ENCODE peak calls at places on chromosomes 6 and 20, in seven cellular contexts. W is NCI-H460; B is activated naive CD8-positive, alpha-beta T cell treated with anti-CD3 and anti-CD28 coated beads, Interleukin-2, amount 50 U/mL, for 24 hours; P is heart left ventricle; C is brain pericyte; A is GOT3; D is neural progenitor cell. H is an unnamed sample.

GRCh38 chr6:134372603-134373281 is 54.8 kb upstream of the SGK1 start:
- DNase-seq in W (peak; percentile 11), B (no peak), P (peak; percentile 39), C (no peak), A (no peak), D (no peak), H (peak; percentile 37)

GRCh38 chr6:3987072-3987471 is 91.9 kb downstream of the FAM217A start:
- DNase-seq in W (no peak), B (no peak), P (no peak), C (no peak), A (no peak), D (peak; percentile 18), H (no peak)

GRCh38 chr20:37295001-37295400 is 5.5 kb downstream of the MANBAL start:
- DNase-seq in W (peak; percentile 83), B (no peak), P (no peak), C (peak; percentile 60), A (peak; percentile 51), D (no peak), H (no peak)

GRCh38 chr6:16712931-16713484 is 48.3 kb downstream of the ATXN1 start:
- DNase-seq in W (peak; percentile 89), B (no peak), P (peak; percentile 48), C (no peak), A (peak; percentile 32), D (no peak), H (no peak)

GRCh38 chr6:15630202-15630601 is 32.6 kb downstream of the DTNBP1 start:
- DNase-seq in W (no peak), B (no peak), P (no peak), C (no peak), A (no peak), D (no peak), H (no peak)

GRCh38 chr6:28218312-28219248 is 6.5 kb upstream of the ZSCAN9 start:
- DNase-seq in W (peak; percentile 38), B (peak; percentile 56), P (peak; percentile 85), C (no peak), A (no peak), D (peak; percentile 69), H (peak; percentile 86)

GRCh38 chr6:136166815-136167214 is 83.3 kb downstream of the MTFR2 start:
- DNase-seq in W (no peak), B (no peak), P (peak; percentile 40), C (no peak), A (no peak), D (no peak), H (no peak)

GRCh38 chr6:155001482-155001881 is 6.4 kb downstream of the TIAM2 start:
- DNase-seq in W (no peak), B (no peak), P (no peak), C (peak; percentile 38), A (no peak), D (no peak), H (no peak)

GRCh38 chr6:109095821-109096084 is 446 bp downstream of the CEP57L1 start:
- DNase-seq in W (no peak), B (no peak), P (no peak), C (no peak), A (no peak), D (no peak), H (no peak)

GRCh38 chr6:13848553-13849150 is 34.3 kb upstream of the MCUR1 start:
- DNase-seq in W (no peak), B (no peak), P (no peak), C (no peak), A (no peak), D (no peak), H (no peak)

GRCh38 chr6:150865043-150865405 is 478 bp upstream of the MTHFD1L start:
- DNase-seq in W (no peak), B (no peak), P (no peak), C (no peak), A (no peak), D (no peak), H (no peak)

GRCh38 chr20:20341371-20341770 is 26.5 kb upstream of the INSM1 start:
- DNase-seq in W (no peak), B (no peak), P (no peak), C (no peak), A (no peak), D (no peak), H (no peak)

GRCh38 chr20:64238851-64239387 is 16.6 kb upstream of the PCMTD2 start:
- DNase-seq in W (no peak), B (no peak), P (no peak), C (no peak), A (no peak), D (no peak), H (peak; percentile 32)

GRCh38 chr6:118263929-118264486 is 284.1 kb upstream of the PLN start:
- DNase-seq in W (no peak), B (no peak), P (no peak), C (no peak), A (no peak), D (peak; percentile 44), H (no peak)

GRCh38 chr6:134480593-134480992 is 162.7 kb upstream of the SGK1 start:
- DNase-seq in W (no peak), B (no peak), P (peak; percentile 48), C (no peak), A (no peak), D (no peak), H (no peak)

GRCh38 chr6:33694401-33694931 is 17.0 kb downstream of the UQCC2 start:
- DNase-seq in W (peak; percentile 54), B (peak; percentile 71), P (peak; percentile 52), C (no peak), A (no peak), D (no peak), H (peak; percentile 58)

GRCh38 chr6:145960918-145961604 is 3.1 kb downstream of the SHPRH start:
- DNase-seq in W (no peak), B (no peak), P (no peak), C (no peak), A (no peak), D (no peak), H (no peak)

GRCh38 chr6:87784690-87785089 is 82.7 kb upstream of the AKIRIN2 start:
- DNase-seq in W (no peak), B (no peak), P (no peak), C (no peak), A (no peak), D (no peak), H (no peak)

GRCh38 chr20:35568645-35569044 is 26.8 kb downstream of the ERGIC3 start:
- DNase-seq in W (peak; percentile 6), B (no peak), P (no peak), C (no peak), A (no peak), D (peak; percentile 21), H (no peak)

GRCh38 chr6:13013681-13014550 is 297.3 kb downstream of the PHACTR1 start:
- DNase-seq in W (no peak), B (no peak), P (no peak), C (no peak), A (no peak), D (peak; percentile 64), H (no peak)

GRCh38 chr6:98833101-98834059 is 994 bp upstream of the POU3F2 start:
- DNase-seq in W (no peak), B (no peak), P (no peak), C (no peak), A (no peak), D (peak; percentile 77), H (no peak)

GRCh38 chr6:125191916-125192609 is 38.5 kb downstream of the TPD52L1 start:
- DNase-seq in W (peak; percentile 72), B (peak; percentile 45), P (peak; percentile 63), C (peak; percentile 67), A (no peak), D (peak; percentile 65), H (peak; percentile 68)

GRCh38 chr6:113315879-113316278 is 541.3 kb upstream of the MARCKS start:
- DNase-seq in W (no peak), B (no peak), P (no peak), C (no peak), A (no peak), D (no peak), H (no peak)

GRCh38 chr6:141174932-141175331 is 957.8 kb upstream of the GJE1 start:
- DNase-seq in W (no peak), B (no peak), P (no peak), C (no peak), A (no peak), D (no peak), H (no peak)

GRCh38 chr6:14108571-14109410 is 8.8 kb upstream of the CD83 start:
- DNase-seq in W (no peak), B (peak; percentile 54), P (no peak), C (no peak), A (no peak), D (no peak), H (no peak)

GRCh38 chr6:1686117-1687098 is 76.7 kb downstream of the FOXC1 start:
- DNase-seq in W (no peak), B (no peak), P (peak; percentile 49), C (peak; percentile 31), A (peak; percentile 26), D (no peak), H (peak; percentile 23)

GRCh38 chr6:34155471-34156300 is 9.8 kb upstream of the GRM4 start:
- DNase-seq in W (no peak), B (no peak), P (no peak), C (no peak), A (no peak), D (no peak), H (no peak)

GRCh38 chr6:118495639-118496296 is 52.3 kb upstream of the PLN start:
- DNase-seq in W (no peak), B (no peak), P (no peak), C (no peak), A (no peak), D (no peak), H (no peak)

GRCh38 chr6:109282732-109283131 is 99.5 kb downstream of the CD164 start:
- DNase-seq in W (no peak), B (no peak), P (no peak), C (no peak), A (no peak), D (no peak), H (no peak)

GRCh38 chr20:51452091-51452613 is 90.4 kb downstream of the NFATC2 start:
- DNase-seq in W (no peak), B (no peak), P (no peak), C (no peak), A (no peak), D (no peak), H (no peak)

GRCh38 chr20:43680976-43681375 is 14.1 kb downstream of the MYBL2 start:
- DNase-seq in W (no peak), B (no peak), P (no peak), C (no peak), A (no peak), D (no peak), H (no peak)

GRCh38 chr6:946546-946945 is 253.6 kb upstream of the EXOC2 start:
- DNase-seq in W (no peak), B (no peak), P (no peak), C (no peak), A (no peak), D (no peak), H (no peak)

GRCh38 chr6:41527721-41528408 is 18.3 kb upstream of the FOXP4 start:
- DNase-seq in W (no peak), B (no peak), P (no peak), C (no peak), A (no peak), D (peak; percentile 65), H (no peak)

H was measured in psoas muscle.